ENCODE peak calls at places on chromosomes 7 and 10, in seven cellular contexts. Z, E, Y, L, S, N and H are unnamed samples.

GRCh38 chr10:34206602-34207268 is 608.4 kb downstream of the PARD3 start:
- DNase-seq in Z (no peak), E (no peak), Y (no peak), L (no peak), S (no peak), N (no peak), H (no peak)

GRCh38 chr10:9621216-9621615 is 1396.5 kb upstream of the CELF2 start:
- DNase-seq in Z (peak; percentile 9), E (no peak), Y (no peak), L (no peak), S (no peak), N (no peak), H (no peak)

GRCh38 chr7:45001138-45001694 is 1.2 kb downstream of the CCM2 start:
- DNase-seq in Z (no peak), E (peak; percentile 35), Y (peak; percentile 81), L (peak; percentile 76), S (no peak), N (no peak), H (no peak)

GRCh38 chr10:110572862-110573261 is 5.4 kb downstream of the SMC3 start:
- DNase-seq in Z (no peak), E (no peak), Y (no peak), L (no peak), S (no peak), N (no peak), H (no peak)

GRCh38 chr10:21978191-21978862 is 25.2 kb downstream of the DNAJC1 start:
- DNase-seq in Z (peak; percentile 8), E (no peak), Y (peak; percentile 9), L (peak; percentile 29), S (no peak), N (no peak), H (no peak)

GRCh38 chr7:921071-921461 is 33.4 kb downstream of the ADAP1 start:
- DNase-seq in Z (no peak), E (no peak), Y (no peak), L (no peak), S (no peak), N (peak; percentile 13), H (no peak)

GRCh38 chr7:78736548-78736947 is 716.9 kb downstream of the MAGI2 start:
- DNase-seq in Z (no peak), E (no peak), Y (no peak), L (no peak), S (no peak), N (no peak), H (no peak)

GRCh38 chr10:106795619-106796018 is 368.9 kb downstream of the SORCS1 start:
- DNase-seq in Z (peak; percentile 29), E (peak; percentile 54), Y (peak; percentile 0), L (no peak), S (peak; percentile 32), N (no peak), H (no peak)

GRCh38 chr7:18212308-18212707 is 184.7 kb upstream of the PRPS1L1 start:
- DNase-seq in Z (no peak), E (no peak), Y (no peak), L (peak; percentile 16), S (no peak), N (no peak), H (no peak)

GRCh38 chr7:95469850-95470249 is 15.9 kb upstream of the ASB4 start:
- DNase-seq in Z (no peak), E (no peak), Y (peak; percentile 99), L (no peak), S (no peak), N (no peak), H (no peak)

GRCh38 chr7:40641717-40642116 is 506.9 kb downstream of the SUGCT start:
- DNase-seq in Z (no peak), E (no peak), Y (no peak), L (no peak), S (no peak), N (no peak), H (no peak)

GRCh38 chr7:73974948-73975926 is 52.7 kb upstream of the ELN start:
- DNase-seq in Z (no peak), E (no peak), Y (no peak), L (no peak), S (no peak), N (no peak), H (no peak)

GRCh38 chr10:70493660-70494234 is 15.2 kb downstream of the PALD1 start:
- DNase-seq in Z (no peak), E (peak; percentile 84), Y (peak; percentile 31), L (no peak), S (peak; percentile 41), N (no peak), H (no peak)

GRCh38 chr7:135741905-135742304 is 6.7 kb downstream of the FAM180A start:
- DNase-seq in Z (no peak), E (no peak), Y (no peak), L (no peak), S (no peak), N (no peak), H (no peak)

GRCh38 chr10:74445493-74445892 is 294.5 kb downstream of the ADK start:
- DNase-seq in Z (no peak), E (no peak), Y (peak; percentile 17), L (no peak), S (no peak), N (no peak), H (no peak)

GRCh38 chr7:24738577-24738976 is 18.7 kb downstream of the GSDME start:
- DNase-seq in Z (no peak), E (no peak), Y (no peak), L (no peak), S (no peak), N (no peak), H (no peak)

GRCh38 chr7:158098125-158099030 is 489.2 kb downstream of the PTPRN2 start:
- DNase-seq in Z (no peak), E (no peak), Y (no peak), L (no peak), S (no peak), N (no peak), H (no peak)

GRCh38 chr7:2283074-2283473 is 31.2 kb downstream of the SNX8 start:
- DNase-seq in Z (peak; percentile 14), E (no peak), Y (no peak), L (no peak), S (no peak), N (no peak), H (no peak)

GRCh38 chr7:191105-192034 is 1.0 kb upstream of the FAM20C start:
- DNase-seq in Z (peak; percentile 99), E (peak; percentile 90), Y (peak; percentile 62), L (peak; percentile 62), S (no peak), N (peak; percentile 60), H (no peak)

GRCh38 chr10:121580276-121581116 is 17.7 kb downstream of the FGFR2 start:
- DNase-seq in Z (no peak), E (no peak), Y (no peak), L (no peak), S (no peak), N (no peak), H (no peak)